ENCODE peak calls at places on chromosome 9, in six cellular contexts. Y, O, P, F, C and R are unnamed samples.
A peak's percentile ranks its signal among the peaks of the same experiment; 100 is the strongest.

GRCh38 chr9:99347556-99347955 is 125.5 kb downstream of the SEC61B start:
- DNase-seq in F (no peak), C (no peak), Y (no peak), P (no peak), O (no peak), R (no peak)

GRCh38 chr9:124322618-124323432 is 65.1 kb downstream of the NEK6 start:
- DNase-seq in F (no peak), P (no peak), O (no peak), Y (no peak), C (no peak), R (no peak)

GRCh38 chr9:134146774-134147493 is 11.1 kb downstream of the WDR5 start:
- DNase-seq in F (no peak), Y (no peak), C (no peak), O (no peak), P (no peak), R (no peak)

GRCh38 chr9:133658442-133659431 is 22.6 kb downstream of the DBH start:
- DNase-seq in P (no peak), C (peak; percentile 47), O (no peak), Y (peak; percentile 35), F (no peak), R (no peak)

GRCh38 chr9:78030553-78031270 is 899 bp downstream of the GNAQ start:
- DNase-seq in O (peak; percentile 58), Y (peak; percentile 65), P (peak; percentile 42), C (peak; percentile 25), F (no peak), R (no peak)

GRCh38 chr9:2065704-2066103 is 50.6 kb downstream of the SMARCA2 start:
- DNase-seq in O (no peak), C (no peak), F (no peak), P (no peak), Y (no peak), R (no peak)

GRCh38 chr9:4591123-4591500 is 71.0 kb upstream of the PLPP6 start:
- DNase-seq in P (no peak), C (no peak), O (no peak), F (no peak), Y (no peak), R (no peak)

GRCh38 chr9:135971892-135972291 is 10.7 kb upstream of the UBAC1 start:
- DNase-seq in F (peak; percentile 73), C (peak; percentile 35), O (peak; percentile 67), P (peak; percentile 98), Y (peak; percentile 48), R (no peak)

GRCh38 chr9:27870404-27870803 is 297.1 kb upstream of the C9orf72 start:
- DNase-seq in Y (no peak), F (no peak), P (no peak), O (no peak), C (peak; percentile 27), R (no peak)

GRCh38 chr9:115396071-115396529 is 278.1 kb upstream of the TNC start:
- DNase-seq in P (no peak), Y (no peak), O (no peak), C (no peak), F (no peak), R (no peak)

GRCh38 chr9:14908221-14909206 is 1.7 kb downstream of the FREM1 start:
- DNase-seq in Y (no peak), C (no peak), F (no peak), O (no peak), P (no peak), R (no peak)

GRCh38 chr9:14153310-14153720 is 160.6 kb downstream of the NFIB start:
- DNase-seq in P (no peak), C (no peak), O (no peak), F (no peak), Y (no peak), R (no peak)